ENCODE peak calls at places on chromosome 17, in six cellular contexts. Y is HT-29, U is AG20443, W is Kasumi-1, D is cardiac muscle cell, X is adrenal gland. S is an unnamed sample.

GRCh38 chr17:6159541-6160187 is 89.5 kb downstream of the WSCD1 start:
- DNase-seq in Y (no peak), U (no peak), W (no peak), D (no peak), X (peak; percentile 43), S (no peak)

GRCh38 chr17:72640415-72641165 is 451.9 kb downstream of the SLC39A11 start:
- DNase-seq in Y (peak; percentile 41), U (no peak), W (no peak), D (peak; percentile 13), X (no peak), S (no peak)

GRCh38 chr17:76296889-76297288 is 11.2 kb downstream of the QRICH2 start:
- DNase-seq in Y (no peak), U (no peak), W (no peak), D (no peak), X (no peak), S (no peak)

GRCh38 chr17:12953126-12953525 is 64.7 kb downstream of the ELAC2 start:
- DNase-seq in Y (no peak), U (no peak), W (no peak), D (no peak), X (no peak), S (no peak)

GRCh38 chr17:20300399-20301037 is 166.8 kb downstream of the LGALS9B start:
- DNase-seq in Y (no peak), U (peak; percentile 74), W (no peak), D (peak; percentile 78), X (peak; percentile 48), S (no peak)

GRCh38 chr17:43353364-43353763 is 45.4 kb upstream of the ARL4D start:
- DNase-seq in Y (no peak), U (no peak), W (no peak), D (no peak), X (no peak), S (no peak)

GRCh38 chr17:57407287-57408063 is 151.2 kb downstream of the MSI2 start:
- DNase-seq in Y (peak; percentile 91), U (no peak), W (no peak), D (no peak), X (no peak), S (no peak)

GRCh38 chr17:75654176-75654575 is 12.8 kb downstream of the RECQL5 start:
- DNase-seq in Y (peak; percentile 74), U (no peak), W (peak; percentile 21), D (peak; percentile 15), X (no peak), S (no peak)

GRCh38 chr17:2779545-2779944 is 16.7 kb upstream of the RAP1GAP2 start:
- DNase-seq in Y (no peak), U (no peak), W (no peak), D (no peak), X (no peak), S (no peak)

GRCh38 chr17:76667786-76668453 is 24.4 kb upstream of the ST6GALNAC1 start:
- DNase-seq in Y (no peak), U (no peak), W (no peak), D (peak; percentile 45), X (no peak), S (no peak)

GRCh38 chr17:50565559-50566350 is 5.2 kb downstream of the CACNA1G start:
- DNase-seq in Y (peak; percentile 39), U (peak; percentile 38), W (no peak), D (peak; percentile 28), X (no peak), S (no peak)

GRCh38 chr17:14320734-14321475 is 20.0 kb downstream of the HS3ST3B1 start:
- DNase-seq in Y (no peak), U (no peak), W (no peak), D (no peak), X (peak; percentile 30), S (no peak)

GRCh38 chr17:35295686-35296085 is 52.8 kb downstream of the SLFN5 start:
- DNase-seq in Y (no peak), U (no peak), W (no peak), D (peak; percentile 19), X (no peak), S (no peak)

GRCh38 chr17:78144146-78144719 is 2.0 kb upstream of the C17orf99 start:
- DNase-seq in Y (peak; percentile 90), U (no peak), W (peak; percentile 97), D (peak; percentile 96), X (peak; percentile 94), S (no peak)

GRCh38 chr17:4738136-4739121 is 1.2 kb upstream of the ZMYND15 start:
- DNase-seq in Y (peak; percentile 59), U (no peak), W (no peak), D (no peak), X (no peak), S (no peak)

S was measured in glutamatergic neuron.